ENCODE peak calls at places on chromosome 12, in five cellular contexts. M is spleen, V is AG09309, T is WTC11, R is neural crest cell. W is an unnamed sample.

GRCh38 chr12:121799175-121799841 is 4.5 kb upstream of the SETD1B start:
- DNase-seq in M (peak; percentile 89), V (no peak), T (no peak), R (no peak), W (no peak)

GRCh38 chr12:121926874-121927706 is 8.7 kb downstream of the CFAP251 start:
- DNase-seq in M (no peak), V (no peak), T (no peak), R (no peak), W (no peak)

GRCh38 chr12:117818400-117818799 is 150.4 kb downstream of the KSR2 start:
- DNase-seq in M (no peak), V (no peak), T (no peak), R (no peak), W (no peak)

GRCh38 chr12:53222170-53223005 is 9.6 kb downstream of the RARG start:
- DNase-seq in M (peak; percentile 64), V (no peak), T (no peak), R (no peak), W (no peak)

GRCh38 chr12:74646831-74647230 is 109.2 kb downstream of the ATXN7L3B start:
- DNase-seq in M (no peak), V (no peak), T (no peak), R (no peak), W (no peak)

GRCh38 chr12:40106202-40106533 is 287 bp upstream of the SLC2A13 start:
- DNase-seq in M (no peak), V (no peak), T (no peak), R (no peak), W (no peak)

GRCh38 chr12:103503546-103504480 is 8.0 kb upstream of the C12orf42 start:
- DNase-seq in M (peak; percentile 88), V (no peak), T (peak; percentile 72), R (peak; percentile 45), W (no peak)

GRCh38 chr12:101051901-101052550 is 158.0 kb downstream of the SLC5A8 start:
- DNase-seq in M (no peak), V (peak; percentile 90), T (no peak), R (no peak), W (peak; percentile 73)

GRCh38 chr12:78407722-78408121 is 456.9 kb upstream of the SYT1 start:
- DNase-seq in M (no peak), V (no peak), T (no peak), R (no peak), W (no peak)

GRCh38 chr12:57329219-57329618 is 78.2 kb upstream of the STAC3 start:
- DNase-seq in M (no peak), V (no peak), T (no peak), R (no peak), W (no peak)

GRCh38 chr12:11976005-11976404 is 94.7 kb upstream of the BCL2L14 start:
- DNase-seq in M (no peak), V (no peak), T (no peak), R (no peak), W (no peak)

GRCh38 chr12:60059180-60059579 is 463.4 kb downstream of the SLC16A7 start:
- DNase-seq in M (no peak), V (no peak), T (no peak), R (no peak), W (no peak)

GRCh38 chr12:103354403-103354802 is 141.4 kb downstream of the C12orf42 start:
- DNase-seq in M (no peak), V (no peak), T (no peak), R (no peak), W (no peak)

GRCh38 chr12:120100630-120101029 is 15.9 kb downstream of the RAB35 start:
- DNase-seq in M (no peak), V (no peak), T (no peak), R (no peak), W (peak; percentile 24)

GRCh38 chr12:2997989-2998670 is 38.9 kb downstream of the TEAD4 start:
- DNase-seq in M (no peak), V (no peak), T (no peak), R (no peak), W (no peak)

GRCh38 chr12:58378038-58378437 is 436.7 kb downstream of the ATP23 start:
- DNase-seq in M (no peak), V (no peak), T (no peak), R (no peak), W (no peak)

GRCh38 chr12:93139028-93139665 is 210.1 kb upstream of the EEA1 start:
- DNase-seq in M (no peak), V (no peak), T (no peak), R (no peak), W (no peak)

GRCh38 chr12:22014041-22014782 is 31.8 kb upstream of the CMAS start:
- DNase-seq in M (no peak), V (no peak), T (no peak), R (no peak), W (no peak)

GRCh38 chr12:6548556-6549378 is 7.1 kb downstream of the IFFO1 start:
- DNase-seq in M (no peak), V (peak; percentile 59), T (no peak), R (no peak), W (no peak)

GRCh38 chr12:119683413-119683812 is 15.5 kb downstream of the PRKAB1 start:
- DNase-seq in M (no peak), V (no peak), T (no peak), R (no peak), W (no peak)

GRCh38 chr12:78641837-78642423 is 222.6 kb upstream of the SYT1 start:
- DNase-seq in M (no peak), V (no peak), T (no peak), R (no peak), W (no peak)

GRCh38 chr12:1470051-1470450 is 124.3 kb downstream of the FBXL14 start:
- DNase-seq in M (no peak), V (no peak), T (no peak), R (no peak), W (no peak)

GRCh38 chr12:40801082-40801481 is 108.8 kb downstream of the CNTN1 start:
- DNase-seq in M (no peak), V (no peak), T (no peak), R (no peak), W (no peak)

GRCh38 chr12:54215990-54216579 is 27.3 kb upstream of the SMUG1 start:
- DNase-seq in M (peak; percentile 82), V (no peak), T (peak; percentile 60), R (no peak), W (no peak)

GRCh38 chr12:39357046-39357445 is 85.9 kb downstream of the KIF21A start:
- DNase-seq in M (no peak), V (no peak), T (no peak), R (no peak), W (no peak)

GRCh38 chr12:65740873-65741600 is 83.2 kb upstream of the HMGA2 start:
- DNase-seq in M (peak; percentile 76), V (no peak), T (peak; percentile 97), R (peak; percentile 81), W (peak; percentile 42)

GRCh38 chr12:112823582-112824149 is 32.1 kb downstream of the RPH3A start:
- DNase-seq in M (no peak), V (no peak), T (no peak), R (no peak), W (no peak)
- TF ChIP-seq CTCF in M (no peak), V (no peak), T (no peak), R (peak; percentile 31), W (no peak)

GRCh38 chr12:55725556-55725955 is 3.3 kb downstream of the CD63 start:
- DNase-seq in M (no peak), V (no peak), T (no peak), R (no peak), W (no peak)
- TF ChIP-seq CTCF in M (no peak), V (no peak), T (no peak), R (no peak), W (no peak)

GRCh38 chr12:109477185-109477962 is at the start of the genes KCTD10 and UBE3B:
- DNase-seq in M (peak; percentile 95), V (peak; percentile 72), T (peak; percentile 89), R (peak; percentile 84), W (peak; percentile 84)
- TF ChIP-seq CTCF in M (peak; percentile 25), V (no peak), T (no peak), R (no peak), W (no peak)

DNA sequence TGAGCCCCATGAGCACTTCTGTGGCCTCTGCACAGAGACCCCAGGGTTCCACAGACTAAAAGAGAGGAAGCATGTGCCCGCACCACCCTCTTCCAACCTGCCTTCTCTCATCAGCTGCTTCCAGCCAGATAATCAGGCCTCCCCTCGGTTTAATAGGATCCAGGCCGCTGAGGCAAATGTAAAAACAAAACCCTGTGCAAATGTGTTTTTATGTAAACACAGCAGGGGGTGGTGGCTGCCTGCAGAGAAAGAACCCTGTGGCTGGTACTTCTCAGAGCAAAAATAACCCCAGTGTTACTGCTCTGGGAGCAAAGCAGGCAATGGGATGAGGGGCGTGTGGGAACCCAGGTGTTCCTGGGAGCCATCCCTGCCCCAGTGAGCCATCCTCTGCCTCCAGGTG is 46.2 kb downstream of the WSCD2 start:
- DNase-seq in M (no peak), V (no peak), T (peak; percentile 17), R (no peak), W (no peak)
- TF ChIP-seq CTCF in M (no peak), V (peak; percentile 37), T (no peak), R (no peak), W (no peak)

DNA sequence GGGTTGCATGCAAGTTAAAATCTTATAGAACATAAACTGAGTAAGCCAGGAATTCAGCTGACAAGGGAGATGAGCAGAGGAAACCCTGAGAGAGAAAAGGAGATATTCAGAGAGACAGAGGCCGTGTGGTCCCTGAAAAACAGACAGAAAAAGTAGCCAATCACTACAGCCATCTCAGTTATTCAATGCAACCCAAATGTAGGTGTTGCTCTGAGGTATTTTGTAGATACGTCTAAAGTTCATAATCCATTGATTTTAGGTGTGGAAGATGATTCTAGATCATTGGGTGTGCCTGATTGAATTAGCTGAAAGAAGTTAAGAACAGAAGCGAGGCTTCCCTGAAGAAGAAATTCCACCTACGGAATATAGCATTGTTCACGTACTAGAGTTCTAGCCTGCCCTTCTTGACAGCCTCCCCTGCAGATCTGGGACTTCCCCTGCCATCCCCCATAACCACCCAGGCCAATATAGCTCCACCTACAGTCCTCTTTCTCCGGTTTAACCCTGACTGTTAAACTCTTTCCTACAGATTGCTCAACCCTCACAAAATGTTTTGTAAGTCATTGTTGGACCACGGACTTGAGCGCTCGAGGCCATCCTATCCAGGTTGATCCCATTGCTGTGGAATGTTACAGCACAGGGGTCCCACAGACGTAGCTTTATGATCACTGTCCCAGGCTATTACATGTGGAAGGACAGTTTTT is 21.7 kb downstream of the AICDA start:
- DNase-seq in M (no peak), V (no peak), T (no peak), R (no peak), W (no peak)
- TF ChIP-seq CTCF in M (no peak), V (no peak), T (no peak), R (no peak), W (no peak)

DNA sequence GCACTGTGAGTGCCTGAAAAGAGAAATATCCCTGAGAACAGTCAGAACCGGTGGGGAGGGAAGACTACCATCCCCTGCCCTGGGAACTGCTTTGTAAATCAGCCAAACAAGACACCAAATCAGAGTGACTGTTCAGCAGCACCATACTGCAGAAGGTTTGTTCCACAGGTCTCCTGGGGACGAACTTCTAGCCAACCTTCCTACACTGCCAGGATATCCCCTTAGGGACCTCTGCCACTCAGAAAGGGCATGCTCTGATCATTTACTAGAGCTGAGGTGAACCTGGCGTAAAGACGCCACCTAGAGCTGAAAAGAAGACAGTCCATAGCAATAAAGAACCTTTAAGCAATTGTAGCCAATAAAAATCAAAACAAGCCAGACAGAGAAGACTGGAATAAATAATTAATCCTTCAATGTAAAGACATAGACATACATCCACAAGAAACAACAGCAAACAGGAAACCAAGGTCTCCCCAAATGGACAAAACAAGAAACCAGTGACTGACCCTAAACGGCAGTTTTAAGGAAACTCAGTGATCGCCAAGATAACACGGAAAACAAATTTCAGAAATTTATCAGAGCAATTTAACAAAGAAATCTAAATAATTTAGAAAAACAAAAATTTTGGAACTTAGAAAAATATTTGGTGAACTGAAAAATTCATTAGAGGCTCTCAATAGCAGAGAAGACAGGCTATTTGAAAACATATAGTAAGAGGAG is 228.1 kb upstream of the AMIGO2 start:
- DNase-seq in M (no peak), V (peak; percentile 40), T (peak; percentile 36), R (no peak), W (peak; percentile 27)
- TF ChIP-seq CTCF in M (peak; percentile 62), V (peak; percentile 66), T (peak; percentile 43), R (peak; percentile 67), W (peak; percentile 72)

W was measured in AG09319.